ENCODE peak calls at places on chromosomes 1 and 21, in four cellular contexts. X, A, N and U are unnamed samples. For H3K36me3, the result is how much of the 10 kb centered on the place peaks cover.

GRCh38 chr21:26177741-26178452 is 7.3 kb upstream of the APP start:
- DNase-seq in A (no peak), N (peak), X (no peak), U (no peak)

GRCh38 chr21:43808832-43809251 is 19.5 kb downstream of the RRP1 start:
- DNase-seq in N (no peak), A (no peak), X (no peak), U (no peak)

GRCh38 chr1:78490861-78491310 is at the start of gene PTGFR:
- DNase-seq in X (peak), N (peak), A (peak), U (peak)

GRCh38 chr1:57586842-57587241 is 163.0 kb upstream of the DAB1 start:
- DNase-seq in X (no peak), N (no peak), A (no peak), U (no peak)

GRCh38 chr1:165933446-165934170 is 106.2 kb downstream of the UCK2 start:
- DNase-seq in N (no peak), A (no peak), X (no peak), U (no peak)

GRCh38 chr1:89833183-89834077 is 12.6 kb downstream of the LRRC8D start:
- DNase-seq in A (no peak), X (no peak), N (no peak), U (no peak)

GRCh38 chr1:219339466-219339865 is 165.8 kb downstream of the LYPLAL1 start:
- DNase-seq in N (peak), A (peak), X (no peak), U (peak)

GRCh38 chr1:89839516-89839915 is 18.7 kb downstream of the LRRC8D start:
- DNase-seq in A (no peak), X (no peak), N (no peak), U (no peak)

GRCh38 chr1:22576617-22577016 is 13.3 kb downstream of the EPHA8 start:
- DNase-seq in N (no peak), A (no peak), X (no peak), U (no peak)

GRCh38 chr1:96238426-96238825 is 483.2 kb upstream of the PTBP2 start:
- DNase-seq in N (no peak), A (no peak), X (no peak), U (no peak)

GRCh38 chr1:7302873-7303272 is 468.2 kb upstream of the VAMP3 start:
- DNase-seq in A (no peak), X (no peak), N (no peak), U (no peak)

GRCh38 chr1:198030682-198031081 is 113.5 kb downstream of the LHX9 start:
- DNase-seq in X (no peak), A (peak), N (peak), U (peak)

GRCh38 chr1:41387667-41388091 is 26.4 kb downstream of the FOXO6 start:
- DNase-seq in X (peak), A (peak), N (peak), U (peak)

GRCh38 chr1:246117066-246117791 is 389.9 kb downstream of the SMYD3 start:
- DNase-seq in X (peak), A (peak), N (peak), U (peak)

GRCh38 chr21:34367320-34367935 is 3.6 kb downstream of the KCNE2 start:
- DNase-seq in A (peak), N (peak), X (peak), U (peak)

GRCh38 chr1:225691377-225691776 is 38.5 kb upstream of the ENAH start:
- DNase-seq in N (peak), X (peak), A (peak), U (peak)

GRCh38 chr1:234533034-234533571 is 54.1 kb upstream of the TARBP1 start:
- DNase-seq in N (peak), A (peak), X (peak), U (peak)

GRCh38 chr1:33140153-33141149 is 41.4 kb downstream of the TRIM62 start:
- DNase-seq in A (peak), X (peak), N (no peak), U (peak)

GRCh38 chr1:45493116-45493697 is 2.2 kb upstream of the TESK2 start:
- DNase-seq in A (peak), X (peak), N (no peak), U (peak)

GRCh38 chr1:101366513-101367215 is 129.8 kb downstream of the S1PR1 start:
- DNase-seq in A (peak), X (peak), N (peak), U (peak)

GRCh38 chr1:6490181-6491075 is 1.0 kb downstream of the PLEKHG5 start:
- DNase-seq in A (peak), X (peak), N (peak), U (peak)

GRCh38 chr1:21653744-21654100 is 15.4 kb downstream of the RAP1GAP start:
- DNase-seq in N (no peak), X (no peak), A (no peak), U (no peak)

GRCh38 chr1:234617986-234618725 is 8.2 kb upstream of the IRF2BP2 start:
- DNase-seq in X (no peak), N (peak), A (peak), U (peak)

GRCh38 chr1:57623039-57623790 is 199.4 kb upstream of the DAB1 start:
- DNase-seq in X (no peak), A (peak), N (no peak), U (peak)

GRCh38 chr1:45925728-45926287 is 122.4 kb downstream of the MAST2 start:
- DNase-seq in A (no peak), N (no peak), X (no peak), U (no peak)

GRCh38 chr1:154170547-154171221 is 15.8 kb upstream of the NUP210L start:
- DNase-seq in A (no peak), N (no peak), X (no peak), U (no peak)

GRCh38 chr1:178969226-178969987 is 56.3 kb upstream of the FAM20B start:
- DNase-seq in X (no peak), N (no peak), A (no peak), U (no peak)

GRCh38 chr1:2643414-2644077 is 10.7 kb upstream of the MMEL1 start:
- DNase-seq in A (no peak), N (no peak), X (no peak), U (no peak)

GRCh38 chr1:168442931-168443330 is 100.9 kb downstream of the XCL2 start:
- DNase-seq in N (no peak), X (no peak), A (no peak), U (no peak)

GRCh38 chr1:16215882-16216753 is 3.7 kb upstream of the ARHGEF19 start:
- DNase-seq in X (peak), A (peak), N (peak), U (peak)

GRCh38 chr1:50701706-50702317 is 258.3 kb downstream of the FAF1 start:
- DNase-seq in X (no peak), N (no peak), A (no peak), U (no peak)

GRCh38 chr1:209542585-209542984 is 40.9 kb upstream of the CAMK1G start:
- DNase-seq in N (peak), X (peak), A (no peak), U (no peak)

GRCh38 chr1:245969274-245969673 is 537.8 kb downstream of the SMYD3 start:
- DNase-seq in X (peak), N (peak), A (peak), U (peak)

GRCh38 chr1:209318302-209319056 is 265.0 kb upstream of the CAMK1G start:
- DNase-seq in N (peak), A (peak), X (peak), U (no peak)

GRCh38 chr1:163170975-163171676 is 31.6 kb downstream of the RGS5 start:
- DNase-seq in N (peak), A (peak), X (peak), U (peak)

GRCh38 chr1:219990782-219991510 is 55.4 kb downstream of the EPRS1 start:
- DNase-seq in A (peak), N (peak), X (peak), U (peak)

GRCh38 chr1:244280221-244280620 is 171.5 kb downstream of the ADSS2 start:
- DNase-seq in X (peak), A (no peak), N (no peak), U (no peak)

GRCh38 chr1:147241955-147242448 is 482 bp upstream of the CHD1L start:
- DNase-seq in X (no peak), A (no peak), N (no peak), U (no peak)

GRCh38 chr21:45135868-45136267 is 61.5 kb downstream of the ADARB1 start:
- DNase-seq in X (no peak), N (no peak), A (no peak), U (no peak)
- H3K9ac ChIP-seq in X (no peak), N (no peak), A (no peak), U (peak)

DNA sequence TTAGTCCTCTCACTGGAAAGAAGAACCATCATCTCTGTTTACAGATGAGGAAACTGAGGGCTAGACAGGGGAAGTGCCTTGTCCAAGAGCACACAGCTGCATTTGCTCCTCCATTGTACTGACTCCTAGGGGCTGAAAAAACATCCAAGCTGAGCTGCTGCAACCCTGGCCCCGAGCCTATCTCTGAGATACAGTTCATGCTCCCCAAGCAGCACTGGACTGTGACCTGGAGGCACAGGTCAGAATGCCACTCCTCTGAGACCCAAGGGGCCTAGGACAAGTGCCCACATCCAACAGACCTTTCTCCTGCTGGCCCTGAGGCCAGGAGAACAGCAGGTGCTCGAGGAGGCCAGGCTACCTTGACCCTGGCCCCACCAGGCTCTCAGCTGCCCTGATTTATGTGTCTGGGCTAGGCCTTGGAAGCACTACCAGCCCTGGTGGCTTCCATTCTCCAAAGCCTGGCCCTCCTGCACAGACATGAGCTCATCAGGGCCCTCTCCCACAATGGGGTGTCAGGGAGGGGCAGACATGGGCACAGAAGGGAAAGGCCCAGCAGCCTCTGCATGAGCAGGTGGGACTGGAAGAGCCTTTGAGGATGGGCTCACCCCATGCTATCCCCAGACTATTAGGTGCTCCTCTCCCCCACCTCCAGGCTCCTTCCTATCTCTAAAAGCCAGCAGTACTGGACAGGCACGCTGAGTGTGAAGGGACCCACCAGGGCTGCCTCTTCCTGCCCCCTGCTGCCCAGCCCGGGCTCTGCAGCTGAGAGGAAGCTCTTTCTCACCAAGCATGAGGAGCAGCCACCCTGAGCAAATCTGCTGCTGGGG is 18.9 kb downstream of the ADGRB2 start:
- DNase-seq in A (peak), X (peak), N (no peak), U (peak)
- H3K36me3 ChIP-seq in A (under half), X (under half), N (under half), U (under half)

DNA sequence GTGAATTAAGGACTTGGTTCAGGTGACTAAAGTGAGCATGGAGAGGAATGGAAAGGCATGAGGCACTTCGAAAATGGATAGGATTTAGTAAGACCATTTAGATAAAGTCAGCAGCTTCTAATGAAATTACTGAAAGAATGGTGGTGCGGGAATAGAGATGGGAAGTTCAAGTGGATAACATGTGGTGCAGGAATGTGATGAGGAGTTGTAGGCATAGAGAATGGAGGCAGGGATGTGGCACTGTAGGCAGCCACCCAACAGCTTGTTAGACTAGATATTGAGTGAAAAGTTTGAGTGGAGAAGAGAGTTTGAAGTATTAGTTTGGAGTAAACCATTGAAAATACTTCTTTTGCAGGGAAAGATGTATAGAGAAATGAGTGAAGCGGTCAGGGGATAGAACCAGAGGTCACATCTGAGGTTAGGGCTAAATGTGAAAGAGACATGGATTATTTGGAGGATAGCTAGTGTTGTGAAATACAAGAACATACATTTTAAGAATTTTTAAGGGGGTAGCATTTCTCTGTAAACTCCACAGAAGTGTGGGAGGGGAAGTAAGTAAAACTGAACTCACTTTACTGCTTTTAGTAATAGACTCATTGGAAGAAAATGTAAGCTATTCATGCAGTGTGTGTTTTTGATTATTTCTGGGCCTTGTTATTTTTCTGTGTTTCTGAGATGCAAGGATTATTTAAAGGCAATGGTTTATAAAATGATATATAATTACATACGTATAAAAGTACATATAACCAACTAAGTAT is 46.2 kb downstream of the DYRK1A start:
- DNase-seq in A (peak), X (no peak), N (peak), U (peak)
- H3K4me3 ChIP-seq in A (no peak), X (no peak), N (no peak), U (peak)

GRCh38 chr1:110114784-110115183 is 2.5 kb downstream of the UBL4B start:
- DNase-seq in N (no peak), X (no peak), A (no peak), U (no peak)

GRCh38 chr1:110113551-110113950 is 1.3 kb downstream of the UBL4B start:
- DNase-seq in X (peak), N (no peak), A (no peak), U (no peak)

GRCh38 chr1:110112656-110113055 is 413 bp downstream of the UBL4B start:
- DNase-seq in N (no peak), A (no peak), X (no peak), U (no peak)

GRCh38 chr1:110112143-110112542 is at the start of gene UBL4B:
- DNase-seq in N (no peak), X (no peak), A (no peak), U (no peak)

DNA sequence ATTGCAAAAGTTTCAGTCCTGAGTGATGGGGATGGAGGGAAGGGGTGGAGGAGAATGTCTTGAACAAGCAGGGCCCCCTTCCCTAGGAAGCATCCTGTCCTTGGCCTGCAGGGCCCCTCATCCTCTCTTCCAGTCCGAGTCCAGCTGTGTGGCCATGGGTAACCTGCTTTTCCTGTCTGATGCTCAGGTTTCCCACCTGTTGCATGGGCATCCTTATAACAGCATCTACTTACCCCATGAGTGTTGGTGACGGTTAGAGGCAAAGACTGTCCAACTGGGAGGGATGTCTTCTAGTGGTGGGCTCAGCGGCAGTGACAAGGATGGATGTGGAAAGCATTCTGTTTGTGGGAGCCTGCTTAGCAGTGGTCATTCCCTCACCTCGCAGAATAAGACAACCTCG is 1.9 kb downstream of the UBL4B start:
- DNase-seq in X (no peak), A (no peak), N (no peak), U (no peak)
- H3K9ac ChIP-seq in X (no peak), A (no peak), N (no peak), U (no peak)

DNA sequence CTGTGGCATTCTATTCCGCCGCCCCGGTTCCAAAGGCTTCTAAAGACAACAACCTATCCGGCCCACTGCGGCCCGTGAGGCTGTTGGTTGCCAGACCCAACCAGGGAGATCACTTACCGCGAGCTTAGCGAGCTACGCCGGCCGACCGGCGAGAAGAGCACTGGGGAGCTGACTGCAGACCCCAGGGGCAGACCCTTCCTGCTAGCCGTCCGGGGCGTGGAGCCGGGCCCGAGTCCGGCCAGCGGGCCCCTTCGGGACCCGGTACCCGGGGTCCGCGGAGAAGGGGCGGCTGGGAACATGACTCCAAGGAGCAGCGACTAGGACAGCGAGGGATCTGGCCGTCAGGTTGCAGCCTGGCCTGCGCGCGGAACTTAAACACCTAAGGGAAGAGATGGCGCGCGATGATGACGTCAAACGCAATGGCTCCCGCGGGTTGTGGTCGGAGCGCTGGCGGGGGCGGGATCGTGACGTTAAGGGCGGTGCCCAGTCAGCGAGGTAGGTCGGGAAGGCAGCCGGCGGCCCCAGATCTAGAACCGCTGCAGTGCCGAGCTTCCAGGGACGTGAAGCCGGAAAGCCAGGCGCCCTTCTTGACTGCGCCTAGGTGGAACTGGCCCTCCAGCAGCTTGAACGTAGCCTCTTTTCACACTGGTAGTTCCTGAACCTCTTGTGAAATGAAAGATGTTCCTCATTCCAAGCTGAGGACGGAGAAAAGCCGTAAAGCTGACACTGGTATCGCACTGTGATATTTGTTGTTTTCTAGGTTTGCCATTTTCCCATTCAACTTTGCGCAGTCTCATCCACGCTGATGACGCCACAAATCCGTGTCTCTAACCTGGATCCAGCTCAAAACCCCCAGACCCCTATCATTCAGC is at the start of gene NUP133:
- DNase-seq in A (peak), N (peak), X (peak), U (peak)
- H3K36me3 ChIP-seq in A (under half), N (under half), X (under half), U (under half)

GRCh38 chr1:201384406-201384782 is 6.9 kb upstream of the TNNT2 start:
- DNase-seq in X (no peak), N (no peak), A (no peak), U (no peak)
- H3K4me3 ChIP-seq in X (peak), N (no peak), A (no peak), U (no peak)

GRCh38 chr1:29057700-29058099 is 66.0 kb downstream of the TMEM200B start:
- DNase-seq in X (no peak), A (peak), N (no peak), U (peak)

GRCh38 chr1:29062157-29062942 is 61.4 kb downstream of the TMEM200B start:
- DNase-seq in N (no peak), X (no peak), A (no peak), U (no peak)
- H3K9ac ChIP-seq in N (no peak), X (no peak), A (no peak), U (no peak)

DNA sequence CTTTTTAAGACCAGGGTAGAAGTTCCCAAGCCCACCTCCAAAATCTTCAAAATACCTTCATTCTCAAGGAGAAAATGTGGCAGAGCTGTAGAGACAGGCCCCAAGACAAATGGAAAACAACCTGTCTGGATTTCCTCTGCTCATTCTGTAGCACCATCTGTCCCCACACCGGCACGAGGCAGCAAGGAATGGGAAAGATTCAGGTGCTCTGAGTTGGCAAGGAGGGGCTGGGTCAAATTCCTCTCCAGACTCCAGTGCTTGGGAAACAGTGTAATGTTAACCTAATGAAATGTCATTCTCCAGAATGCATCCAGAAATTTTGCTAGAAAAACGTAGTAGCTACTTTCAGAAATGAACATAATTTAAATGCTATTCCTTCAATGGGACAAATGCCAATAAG is 9.3 kb downstream of the PABPC4 start:
- DNase-seq in N (no peak), X (no peak), A (no peak), U (no peak)
- H3K36me3 ChIP-seq in N (half or more), X (half or more), A (half or more), U (half or more)